ENCODE peak calls at places on chromosomes 5 and 9, in nine cellular contexts. V is A172; K is activated CD8-positive, alpha-beta T cell treated with anti-CD3 and anti-CD28 coated beads for 36 hours; Y is HEK293T; L is putamen; I is stimulated activated CD4-positive, alpha-beta T cell treated with anti-CD3 and anti-CD28 coated beads, Interleukin-12 subunit alpha, Interleukin-12 subunit beta, amount 100 ng/mL, for 4 hours; D is activated T-helper 1 cell treated with anti-CD3 and anti-CD28 coated beads, Interleukin-2, amount 50 U/mL, for 16 hours; E is smooth muscle cell of the brain vasculature; R is activated CD4-positive, alpha-beta memory T cell treated with anti-CD3 and anti-CD28 coated beads, Interleukin-2, amount 10 ng/mL, durations not matched to agents 7 days and 5 days. N is an unnamed sample.

GRCh38 chr5:93717162-93717561 is 24.2 kb downstream of the POU5F2 start:
- DNase-seq in E (peak), D (no peak), R (no peak), I (no peak), V (peak), L (no peak), Y (no peak), K (no peak), N (no peak)

GRCh38 chr5:55218966-55219365 is 8.1 kb downstream of the MCIDAS start:
- DNase-seq in L (no peak), E (no peak), V (no peak), D (no peak), Y (no peak), K (no peak), R (no peak), I (no peak), N (no peak)

GRCh38 chr5:176692835-176693476 is 45.7 kb downstream of the TSPAN17 start:
- DNase-seq in R (no peak), L (no peak), V (no peak), D (no peak), I (no peak), K (no peak), E (no peak), Y (no peak), N (no peak)

GRCh38 chr5:78626009-78626571 is 22.5 kb downstream of the LHFPL2 start:
- DNase-seq in Y (no peak), K (no peak), L (no peak), D (no peak), I (no peak), R (no peak), E (no peak), V (no peak), N (no peak)

GRCh38 chr9:80842383-80842782 is 847.0 kb downstream of the TLE1 start:
- DNase-seq in L (no peak), V (no peak), E (peak), D (no peak), K (no peak), Y (peak), I (no peak), R (no peak), N (no peak)

GRCh38 chr5:168364151-168364661 is 72.8 kb downstream of the WWC1 start:
- DNase-seq in V (peak), Y (no peak), E (no peak), R (no peak), K (no peak), D (no peak), I (no peak), L (no peak), N (no peak)

GRCh38 chr5:1550287-1551076 is 26.7 kb upstream of the LPCAT1 start:
- DNase-seq in L (no peak), K (no peak), V (no peak), E (no peak), Y (no peak), I (no peak), D (no peak), R (peak), N (no peak)

GRCh38 chr9:17018001-17018491 is 116.8 kb upstream of the CNTLN start:
- DNase-seq in L (peak), I (no peak), R (no peak), D (no peak), E (no peak), Y (no peak), K (no peak), V (no peak), N (peak)

GRCh38 chr9:127873223-127873691 is 4.2 kb downstream of the AK1 start:
- DNase-seq in L (peak), Y (no peak), I (no peak), K (no peak), D (no peak), E (no peak), V (no peak), R (no peak), N (no peak)

GRCh38 chr9:81097167-81097566 is 592.2 kb downstream of the TLE1 start:
- DNase-seq in I (no peak), V (no peak), E (no peak), K (no peak), L (no peak), D (no peak), R (no peak), Y (no peak), N (no peak)

GRCh38 chr5:81779125-81779934 is 28.4 kb upstream of the SSBP2 start:
- DNase-seq in L (no peak), R (peak), V (peak), E (no peak), Y (no peak), K (peak), I (peak), D (no peak), N (peak)

GRCh38 chr5:176388003-176388340 is 426 bp downstream of the NOP16 start:
- DNase-seq in E (no peak), L (no peak), D (no peak), V (peak), Y (peak), R (no peak), K (peak), I (peak), N (peak)

GRCh38 chr9:34380034-34380510 is 3.4 kb upstream of the MYORG start:
- DNase-seq in V (no peak), E (no peak), D (no peak), Y (no peak), L (no peak), I (no peak), R (no peak), K (peak), N (no peak)

GRCh38 chr5:168874713-168875380 is 295.7 kb upstream of the PANK3 start:
- DNase-seq in D (no peak), E (no peak), Y (peak), L (no peak), I (no peak), R (no peak), K (peak), V (peak), N (peak)

GRCh38 chr5:180467576-180467975 is 26.6 kb upstream of the CNOT6 start:
- DNase-seq in E (no peak), D (no peak), L (no peak), V (no peak), K (no peak), Y (no peak), I (no peak), R (no peak), N (no peak)

GRCh38 chr5:25181249-25181648 is 536.5 kb upstream of the CDH10 start:
- DNase-seq in L (no peak), Y (no peak), I (no peak), E (no peak), K (no peak), R (no peak), D (no peak), V (no peak), N (no peak)

GRCh38 chr9:19022206-19022605 is 10.8 kb downstream of the SAXO1 start:
- DNase-seq in R (no peak), K (no peak), D (no peak), I (no peak), V (no peak), E (no peak), L (no peak), Y (no peak), N (no peak)

GRCh38 chr5:82364497-82364896 is 86.3 kb upstream of the RPS23 start:
- DNase-seq in V (peak), R (no peak), K (no peak), Y (peak), L (no peak), I (no peak), E (no peak), D (no peak), N (peak)

GRCh38 chr5:94562327-94562971 is 56.0 kb downstream of the KIAA0825 start:
- DNase-seq in E (no peak), D (no peak), Y (no peak), R (no peak), I (no peak), V (no peak), L (no peak), K (no peak), N (no peak)

GRCh38 chr5:68548959-68549676 is 333.6 kb downstream of the PIK3R1 start:
- DNase-seq in I (no peak), L (no peak), V (peak), D (no peak), E (no peak), Y (no peak), R (no peak), K (no peak), N (no peak)

GRCh38 chr5:168765220-168766037 is 186.3 kb upstream of the PANK3 start:
- DNase-seq in L (no peak), E (no peak), V (no peak), R (no peak), D (no peak), K (no peak), I (no peak), Y (peak), N (peak)

GRCh38 chr5:531101-531748 is 7.0 kb upstream of the SLC9A3 start:
- DNase-seq in L (no peak), R (no peak), Y (no peak), E (no peak), V (no peak), D (no peak), K (no peak), I (no peak), N (no peak)